ENCODE peak calls at places on chromosome 21, in ten cellular contexts. A is stimulated activated CD4-positive, alpha-beta T cell treated with anti-CD3 and anti-CD28 coated beads, Interleukin-4, amount 100 ng/mL, for 48 hours; H is AG04450; P is lower lobe of right lung; Z is foreskin melanocyte; G is GM12878; K is astrocyte of the hippocampus; I is SHP77 treated with DMSO at 0.1 percent for 48 hours; B is A549; S is foreskin keratinocyte. J is an unnamed sample.

GRCh38 chr21:35216966-35217365 is 167.9 kb upstream of the RUNX1 start:
- DNase-seq in G (no peak), H (no peak), A (no peak), Z (no peak), I (no peak), P (no peak), K (no peak), B (no peak), S (no peak), J (no peak)

GRCh38 chr21:42252778-42253340 is 33.9 kb downstream of the ABCG1 start:
- DNase-seq in I (no peak), A (no peak), K (no peak), S (no peak), P (peak), B (no peak), G (no peak), Z (no peak), H (no peak), J (no peak)

GRCh38 chr21:42096593-42096992 is 25.5 kb downstream of the UMODL1 start:
- DNase-seq in A (no peak), G (no peak), P (no peak), K (no peak), B (no peak), H (no peak), I (no peak), S (no peak), Z (no peak), J (no peak)

GRCh38 chr21:15775981-15776380 is 46.2 kb downstream of the USP25 start:
- DNase-seq in H (peak), G (no peak), S (peak), P (no peak), B (no peak), A (no peak), I (no peak), K (peak), Z (no peak), J (no peak)

GRCh38 chr21:17532292-17532691 is 19.4 kb downstream of the CXADR start:
- DNase-seq in B (no peak), P (no peak), K (no peak), G (no peak), I (no peak), H (no peak), A (no peak), S (no peak), Z (no peak), J (no peak)

GRCh38 chr21:37338671-37339526 is 27.7 kb upstream of the DYRK1A start:
- DNase-seq in H (peak), P (no peak), G (no peak), Z (peak), K (peak), I (peak), A (no peak), S (peak), B (peak), J (no peak)

GRCh38 chr21:35113064-35113463 is 64.0 kb upstream of the RUNX1 start:
- DNase-seq in B (no peak), I (no peak), P (no peak), K (no peak), G (no peak), A (no peak), H (no peak), S (no peak), Z (peak), J (peak)

GRCh38 chr21:33196956-33197374 is 32.8 kb upstream of the IFNAR2 start:
- DNase-seq in I (peak), S (no peak), K (peak), G (no peak), Z (peak), A (peak), B (peak), H (no peak), P (peak), J (peak)

GRCh38 chr21:35014302-35015044 is 34.6 kb downstream of the RUNX1 start:
- DNase-seq in I (no peak), P (no peak), G (no peak), Z (no peak), B (no peak), K (no peak), H (no peak), A (no peak), S (peak), J (no peak)

GRCh38 chr21:44419679-44420078 is 35.6 kb upstream of the LRRC3 start:
- DNase-seq in I (no peak), B (no peak), A (no peak), H (no peak), S (no peak), K (no peak), P (no peak), G (no peak), Z (no peak), J (no peak)

GRCh38 chr21:30634906-30635305 is at the start of gene KRTAP20-2:
- DNase-seq in I (no peak), K (no peak), B (no peak), S (no peak), P (no peak), A (no peak), H (no peak), G (no peak), Z (no peak), J (no peak)

GRCh38 chr21:37622755-37623543 is 256.4 kb downstream of the DYRK1A start:
- DNase-seq in A (no peak), S (no peak), G (no peak), P (no peak), B (no peak), K (no peak), I (no peak), Z (no peak), H (no peak), J (no peak)

GRCh38 chr21:33026299-33026858 is 644 bp downstream of the OLIG2 start:
- DNase-seq in B (no peak), Z (no peak), K (no peak), A (no peak), H (no peak), I (no peak), P (no peak), G (no peak), S (no peak), J (no peak)

GRCh38 chr21:44730028-44730395 is 18.6 kb upstream of the TSPEAR start:
- DNase-seq in S (no peak), B (no peak), Z (no peak), K (no peak), A (no peak), H (no peak), I (no peak), G (no peak), P (no peak), J (no peak)

GRCh38 chr21:44087426-44088400 is 19.5 kb upstream of the PWP2 start:
- DNase-seq in S (no peak), Z (no peak), G (no peak), B (no peak), I (no peak), H (no peak), K (peak), P (peak), A (no peak), J (no peak)

GRCh38 chr21:18545908-18546307 is 142.3 kb upstream of the TMPRSS15 start:
- DNase-seq in A (no peak), Z (no peak), H (no peak), I (no peak), K (peak), P (no peak), G (no peak), S (no peak), B (no peak), J (no peak)

GRCh38 chr21:39720126-39720778 is 24.7 kb upstream of the IGSF5 start:
- DNase-seq in A (no peak), S (no peak), P (no peak), Z (no peak), I (no peak), K (no peak), H (no peak), G (no peak), B (no peak), J (no peak)

J was measured in activated naive CD4-positive, alpha-beta T cell treated with anti-CD3 and anti-CD28 coated beads for 36 hours.